ENCODE peak calls at places on chromosomes 3 and 15, in seven cellular contexts. I is SHP77, R is iris pigment epithelial cell, K is EH, U is NCI-H526 treated with DMSO at 0.1 percent for 48 hours, Z is body of pancreas, E is T-helper 1 cell. O is an unnamed sample.
A peak's percentile ranks its signal among the peaks of the same experiment; 100 is the strongest.

GRCh38 chr3:41159581-41160189 is 39.6 kb upstream of the CTNNB1 start:
- DNase-seq in Z (no peak), R (no peak), E (no peak), U (no peak), K (no peak), I (no peak), O (no peak)

GRCh38 chr3:193637831-193638230 is 44.8 kb downstream of the OPA1 start:
- DNase-seq in E (no peak), I (no peak), U (no peak), R (no peak), Z (no peak), K (no peak), O (no peak)

GRCh38 chr3:156291269-156292123 is 171.1 kb downstream of the KCNAB1 start:
- DNase-seq in R (peak; percentile 10), K (peak; percentile 19), E (no peak), U (peak; percentile 43), Z (no peak), I (no peak), O (no peak)

GRCh38 chr3:69386535-69387385 is 872 bp upstream of the FRMD4B start:
- DNase-seq in K (no peak), Z (no peak), E (no peak), R (no peak), I (no peak), U (no peak), O (no peak)

GRCh38 chr3:176816937-176817336 is 380.3 kb downstream of the TBL1XR1 start:
- DNase-seq in U (no peak), E (no peak), I (no peak), R (no peak), K (no peak), Z (no peak), O (no peak)

GRCh38 chr3:79297242-79297641 is 470.6 kb downstream of the ROBO1 start:
- DNase-seq in U (no peak), I (peak; percentile 94), Z (no peak), E (no peak), R (peak; percentile 97), K (peak; percentile 91), O (no peak)

GRCh38 chr3:142429582-142429981 is 18.3 kb downstream of the XRN1 start:
- DNase-seq in R (no peak), E (no peak), Z (no peak), K (no peak), U (no peak), I (no peak), O (no peak)

GRCh38 chr3:9765865-9766264 is 3.9 kb downstream of the CAMK1 start:
- DNase-seq in R (peak; percentile 23), U (no peak), E (no peak), I (no peak), Z (no peak), K (no peak), O (no peak)

GRCh38 chr3:87801409-87801808 is 257.4 kb downstream of the CGGBP1 start:
- DNase-seq in K (no peak), E (no peak), U (no peak), I (no peak), Z (no peak), R (no peak), O (no peak)

GRCh38 chr3:150544040-150544439 is 2.3 kb downstream of the SERP1 start:
- DNase-seq in Z (no peak), E (no peak), U (no peak), R (peak; percentile 63), I (no peak), K (peak; percentile 85), O (no peak)

GRCh38 chr15:38626443-38627050 is 61.9 kb upstream of the RASGRP1 start:
- DNase-seq in E (no peak), U (no peak), Z (no peak), R (no peak), I (no peak), K (no peak), O (no peak)

GRCh38 chr3:134326126-134326525 is 48.1 kb downstream of the AMOTL2 start:
- DNase-seq in K (no peak), E (no peak), I (no peak), U (no peak), R (no peak), Z (no peak), O (no peak)

GRCh38 chr3:152021951-152022461 is 148.6 kb downstream of the SUCNR1 start:
- DNase-seq in I (no peak), R (peak; percentile 52), Z (no peak), K (peak; percentile 43), U (no peak), E (no peak), O (no peak)

GRCh38 chr15:70327328-70328136 is 229.8 kb upstream of the TLE3 start:
- DNase-seq in E (no peak), U (no peak), R (peak; percentile 86), I (no peak), Z (no peak), K (peak; percentile 83), O (no peak)

GRCh38 chr3:170862618-170863374 is 7.2 kb downstream of the RPL22L1 start:
- DNase-seq in I (no peak), R (peak; percentile 59), Z (no peak), E (no peak), U (no peak), K (peak; percentile 58), O (no peak)

GRCh38 chr15:60660290-60661051 is 181.5 kb upstream of the ICE2 start:
- DNase-seq in Z (no peak), R (peak; percentile 79), K (peak; percentile 51), U (no peak), E (no peak), I (no peak), O (no peak)

GRCh38 chr3:13856006-13856405 is 23.9 kb downstream of the WNT7A start:
- DNase-seq in I (no peak), R (no peak), Z (no peak), K (no peak), E (no peak), U (no peak), O (no peak)

GRCh38 chr3:49785565-49786356 is 581 bp downstream of the IP6K1 start:
- DNase-seq in Z (peak; percentile 46), E (no peak), K (peak; percentile 59), U (no peak), R (peak; percentile 51), I (no peak), O (no peak)

GRCh38 chr3:123335007-123335670 is 113.8 kb downstream of the ADCY5 start:
- DNase-seq in I (no peak), K (no peak), U (no peak), R (no peak), E (no peak), Z (peak; percentile 6), O (no peak)

GRCh38 chr3:195859061-195859845 is 47.5 kb upstream of the MUC4 start:
- DNase-seq in U (peak; percentile 33), K (peak; percentile 62), Z (peak; percentile 69), I (peak; percentile 34), E (no peak), R (peak; percentile 47), O (peak; percentile 75)

GRCh38 chr15:47293763-47294162 is 423.5 kb upstream of the SEMA6D start:
- DNase-seq in R (peak; percentile 95), E (no peak), I (no peak), K (peak; percentile 87), Z (peak; percentile 21), U (no peak), O (peak; percentile 66)

GRCh38 chr3:134426660-134427181 is 52.5 kb upstream of the AMOTL2 start:
- DNase-seq in K (peak; percentile 85), U (no peak), R (peak; percentile 46), E (no peak), I (no peak), Z (no peak), O (no peak)

GRCh38 chr15:64355559-64356442 is at the start of gene CSNK1G1:
- DNase-seq in I (peak; percentile 98), K (peak; percentile 99), R (peak; percentile 98), Z (peak; percentile 92), U (peak; percentile 95), E (peak; percentile 86), O (peak; percentile 94)

GRCh38 chr3:12716605-12717121 is 42.4 kb downstream of the TMEM40 start:
- DNase-seq in K (peak; percentile 40), R (peak; percentile 73), I (no peak), Z (no peak), E (no peak), U (no peak), O (no peak)

GRCh38 chr3:125359700-125360099 is 15.4 kb downstream of the ZNF148 start:
- DNase-seq in Z (no peak), R (no peak), K (no peak), I (no peak), U (no peak), E (no peak), O (no peak)

GRCh38 chr3:64495413-64495812 is 192.4 kb downstream of the ADAMTS9 start:
- DNase-seq in R (no peak), E (no peak), Z (no peak), K (no peak), U (no peak), I (no peak), O (no peak)

GRCh38 chr3:11375333-11376076 is 103.3 kb downstream of the ATG7 start:
- DNase-seq in I (no peak), E (no peak), R (no peak), K (no peak), Z (no peak), U (no peak), O (no peak)

GRCh38 chr3:112464264-112464663 is 35.0 kb downstream of the BTLA start:
- DNase-seq in K (peak; percentile 4), R (peak; percentile 8), Z (no peak), I (no peak), E (no peak), U (no peak), O (no peak)

GRCh38 chr3:13301295-13301987 is 118.7 kb downstream of the NUP210 start:
- DNase-seq in E (no peak), K (peak; percentile 76), Z (no peak), R (peak; percentile 75), I (peak; percentile 39), U (peak; percentile 95), O (no peak)

GRCh38 chr15:67574981-67575632 is 32.6 kb downstream of the MAP2K5 start:
- DNase-seq in I (no peak), K (peak; percentile 25), E (no peak), U (no peak), R (peak; percentile 4), Z (no peak), O (no peak)

GRCh38 chr3:10464068-10464434 is 41.3 kb downstream of the ATP2B2 start:
- DNase-seq in U (no peak), K (no peak), I (no peak), Z (no peak), E (no peak), R (no peak), O (no peak)

GRCh38 chr15:50024183-50024795 is 94.7 kb downstream of the ATP8B4 start:
- DNase-seq in E (no peak), Z (no peak), I (no peak), R (peak; percentile 18), K (peak; percentile 19), U (no peak), O (no peak)

O was measured in mucosa of gallbladder.